ENCODE peak calls at places on chromosome 22, in eight cellular contexts. B is heart left ventricle, D is suprapubic skin, Z is A549, R is Peyer's patch, K is IMR-90, O is transverse colon, N is stomach. F is an unnamed sample.

GRCh38 chr22:47618180-47618579 is 855.7 kb downstream of the TBC1D22A start:
- DNase-seq in B (no peak), D (peak), Z (no peak), R (peak), K (no peak), O (no peak), N (peak), F (no peak)

GRCh38 chr22:25054943-25055511 is 102.5 kb downstream of the KIAA1671 start:
- DNase-seq in B (no peak), D (no peak), Z (no peak), R (peak), K (no peak), O (no peak), N (no peak), F (peak)

GRCh38 chr22:48885271-48885918 is 942.3 kb downstream of the BRD1 start:
- DNase-seq in B (no peak), D (peak), Z (no peak), R (peak), K (no peak), O (no peak), N (no peak), F (no peak)

GRCh38 chr22:30325065-30325720 is 1.5 kb downstream of the TBC1D10A start:
- DNase-seq in B (no peak), D (no peak), Z (peak), R (peak), K (peak), O (peak), N (peak), F (peak)

GRCh38 chr22:50518628-50519027 is 6.8 kb downstream of the SCO2 start:
- DNase-seq in B (no peak), D (no peak), Z (no peak), R (no peak), K (no peak), O (no peak), N (no peak), F (no peak)

GRCh38 chr22:20031732-20032406 is 11.0 kb downstream of the TANGO2 start:
- DNase-seq in B (peak), D (no peak), Z (no peak), R (peak), K (no peak), O (peak), N (peak), F (no peak)

GRCh38 chr22:23259916-23260644 is 79.8 kb downstream of the BCR start:
- DNase-seq in B (no peak), D (no peak), Z (no peak), R (no peak), K (no peak), O (no peak), N (no peak), F (no peak)

GRCh38 chr22:28855355-28856094 is 27.8 kb upstream of the ZNRF3 start:
- DNase-seq in B (no peak), D (no peak), Z (peak), R (peak), K (peak), O (peak), N (peak), F (peak)

GRCh38 chr22:24200616-24201212 is 19.4 kb downstream of the SUSD2 start:
- DNase-seq in B (no peak), D (no peak), Z (peak), R (no peak), K (peak), O (no peak), N (peak), F (no peak)

GRCh38 chr22:44085743-44086741 is 61.9 kb downstream of the PARVB start:
- DNase-seq in B (peak), D (no peak), Z (peak), R (peak), K (peak), O (peak), N (peak), F (peak)

GRCh38 chr22:50530857-50531545 is 1.2 kb upstream of the TYMP start:
- DNase-seq in B (peak), D (peak), Z (peak), R (peak), K (peak), O (peak), N (peak), F (peak)

GRCh38 chr22:17754233-17754925 is 19.9 kb downstream of the BID start:
- DNase-seq in B (no peak), D (no peak), Z (peak), R (no peak), K (no peak), O (no peak), N (no peak), F (no peak)

GRCh38 chr22:17429516-17429915 is 60.3 kb downstream of the CECR2 start:
- DNase-seq in B (no peak), D (no peak), Z (no peak), R (no peak), K (no peak), O (no peak), N (no peak), F (no peak)

GRCh38 chr22:27113211-27114030 is 456.0 kb downstream of the MIAT start:
- DNase-seq in B (no peak), D (no peak), Z (peak), R (peak), K (peak), O (peak), N (peak), F (peak)

GRCh38 chr22:48804811-48805301 is 1022.8 kb downstream of the BRD1 start:
- DNase-seq in B (no peak), D (no peak), Z (no peak), R (no peak), K (no peak), O (no peak), N (no peak), F (no peak)

GRCh38 chr22:31343235-31344191 is 2.6 kb downstream of the PATZ1 start:
- DNase-seq in B (peak), D (no peak), Z (no peak), R (peak), K (peak), O (peak), N (peak), F (peak)

GRCh38 chr22:29524440-29525191 is 28.9 kb downstream of the THOC5 start:
- DNase-seq in B (no peak), D (no peak), Z (peak), R (peak), K (peak), O (peak), N (peak), F (no peak)

GRCh38 chr22:31230871-31231621 is 18.9 kb downstream of the LIMK2 start:
- DNase-seq in B (no peak), D (no peak), Z (peak), R (peak), K (peak), O (peak), N (peak), F (peak)

GRCh38 chr22:26711205-26711958 is 54.0 kb downstream of the MIAT start:
- DNase-seq in B (no peak), D (no peak), Z (no peak), R (peak), K (peak), O (peak), N (peak), F (no peak)

DNA sequence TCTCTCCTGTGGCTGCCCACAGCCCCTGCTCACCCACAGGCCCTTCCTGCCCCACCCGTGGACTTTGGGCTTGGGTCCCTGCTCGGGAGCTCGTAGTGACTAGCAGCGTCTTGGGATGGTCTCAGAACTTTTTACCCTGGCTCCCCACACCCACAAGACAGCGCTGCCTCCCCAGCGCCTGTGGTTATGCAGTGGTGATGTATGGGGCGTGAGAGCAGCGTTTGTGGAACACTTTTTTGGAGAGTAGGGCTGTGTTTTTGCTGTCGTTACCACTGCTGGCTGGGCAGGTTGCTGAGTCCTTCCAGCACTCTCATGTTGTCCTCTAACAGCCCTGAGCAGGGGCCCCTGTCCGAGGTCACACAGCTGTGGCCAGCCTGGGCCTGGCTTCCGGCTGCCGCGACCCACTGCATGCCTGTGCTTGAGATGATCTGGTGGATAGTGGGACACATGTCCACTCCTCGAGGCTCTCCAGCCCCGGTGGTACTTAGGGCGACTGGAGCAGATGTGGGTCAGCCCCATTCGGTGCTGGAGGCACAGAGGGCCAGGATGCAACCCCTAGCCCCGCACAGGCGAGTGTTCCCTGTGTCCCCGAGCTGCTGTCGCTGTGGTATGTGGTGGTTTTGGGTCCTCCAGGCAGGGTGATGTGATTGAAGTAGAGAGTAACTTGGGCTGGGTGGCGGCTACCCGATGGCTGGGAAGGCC is 7.1 kb upstream of the GRAMD4 start:
- DNase-seq in B (peak), D (no peak), Z (no peak), R (peak), K (no peak), O (peak), N (no peak), F (no peak)
- TF ChIP-seq POLR2A in B (no peak), D (no peak), Z (no peak), R (peak), K (no peak), O (peak), N (no peak), F (no peak)

GRCh38 chr22:38750638-38751037 is 5.2 kb downstream of the SUN2 start:
- DNase-seq in B (no peak), D (no peak), Z (no peak), R (no peak), K (no peak), O (no peak), N (no peak), F (no peak)
- TF ChIP-seq POLR2A in B (no peak), D (no peak), Z (no peak), R (no peak), K (no peak), O (no peak), N (no peak), F (no peak)

GRCh38 chr22:39242809-39243442 is 1.9 kb downstream of the PDGFB start:
- DNase-seq in B (no peak), D (no peak), Z (no peak), R (no peak), K (no peak), O (no peak), N (peak), F (peak)

GRCh38 chr22:39242389-39242808 is 2.4 kb downstream of the PDGFB start:
- DNase-seq in B (peak), D (no peak), Z (no peak), R (no peak), K (no peak), O (no peak), N (no peak), F (peak)

GRCh38 chr22:39239561-39240423 is 5.0 kb downstream of the PDGFB start:
- DNase-seq in B (no peak), D (no peak), Z (no peak), R (peak), K (no peak), O (peak), N (peak), F (peak)

GRCh38 chr22:39241632-39242388 is 3.0 kb downstream of the PDGFB start:
- DNase-seq in B (no peak), D (no peak), Z (no peak), R (no peak), K (no peak), O (no peak), N (no peak), F (no peak)

DNA sequence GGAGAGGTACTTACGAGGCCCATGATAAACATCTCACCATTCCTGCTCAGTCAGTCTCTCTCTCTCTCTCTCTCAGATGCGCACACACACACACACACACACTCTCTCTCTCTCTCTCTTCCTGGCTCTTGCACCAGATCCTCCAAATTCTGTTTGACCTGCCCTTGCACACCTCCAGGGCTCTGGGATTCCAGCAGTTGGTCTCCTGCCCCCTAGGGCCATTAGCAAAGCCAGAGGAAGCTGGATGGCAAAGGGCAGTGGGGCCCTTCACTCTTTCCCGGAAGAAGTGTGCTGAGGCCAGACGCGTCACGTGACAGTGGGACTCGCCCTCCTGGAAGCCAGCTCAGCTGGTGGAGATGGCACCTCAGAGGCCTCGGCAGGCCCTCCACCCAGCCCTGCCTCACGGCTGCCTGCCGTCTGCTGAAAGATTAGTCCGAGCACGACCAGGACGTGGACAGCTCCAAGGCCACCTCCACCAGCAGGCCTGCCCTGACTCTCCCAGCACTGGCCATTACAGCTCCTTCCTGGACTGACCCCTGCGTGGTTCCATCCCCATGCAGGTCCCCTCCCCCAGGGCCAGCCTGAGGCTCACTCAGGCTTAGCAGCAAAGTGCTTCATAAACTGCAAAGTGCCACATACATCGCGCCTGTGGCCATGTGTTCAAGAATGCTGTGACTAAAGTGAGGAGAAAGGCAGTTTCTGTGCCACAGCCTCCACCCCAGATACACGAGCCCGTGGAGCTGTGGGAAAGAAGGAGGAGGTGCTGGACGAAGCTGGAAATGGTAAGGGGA is 3.7 kb downstream of the PDGFB start:
- DNase-seq in B (peak), D (no peak), Z (peak), R (peak), K (no peak), O (peak), N (peak), F (peak)
- TF ChIP-seq POLR2A in B (no peak), D (peak), Z (no peak), R (no peak), K (no peak), O (peak), N (no peak), F (peak)

DNA sequence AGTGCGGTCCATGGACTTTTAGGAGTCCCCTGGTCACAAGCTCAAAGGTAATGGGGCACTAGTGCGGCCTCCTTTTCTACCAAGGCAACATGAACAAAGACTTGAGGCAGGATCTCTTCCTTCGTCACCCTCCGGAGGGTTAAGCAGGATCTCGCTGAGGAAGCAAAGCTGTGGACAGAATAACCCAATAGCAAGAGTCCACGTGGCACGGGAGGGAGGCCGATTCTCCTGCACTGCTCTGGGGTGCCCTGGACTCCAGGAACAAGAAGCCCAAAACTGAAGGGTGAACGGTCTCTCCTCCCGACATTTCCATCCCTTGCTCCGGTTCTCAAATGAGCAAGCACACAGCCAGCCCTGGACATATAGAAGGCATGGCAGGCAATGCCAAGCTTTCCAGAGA is 20.7 kb downstream of the MYH9 start:
- DNase-seq in B (no peak), D (no peak), Z (no peak), R (no peak), K (no peak), O (no peak), N (no peak), F (no peak)
- TF ChIP-seq POLR2A in B (no peak), D (no peak), Z (no peak), R (no peak), K (no peak), O (no peak), N (no peak), F (no peak)

DNA sequence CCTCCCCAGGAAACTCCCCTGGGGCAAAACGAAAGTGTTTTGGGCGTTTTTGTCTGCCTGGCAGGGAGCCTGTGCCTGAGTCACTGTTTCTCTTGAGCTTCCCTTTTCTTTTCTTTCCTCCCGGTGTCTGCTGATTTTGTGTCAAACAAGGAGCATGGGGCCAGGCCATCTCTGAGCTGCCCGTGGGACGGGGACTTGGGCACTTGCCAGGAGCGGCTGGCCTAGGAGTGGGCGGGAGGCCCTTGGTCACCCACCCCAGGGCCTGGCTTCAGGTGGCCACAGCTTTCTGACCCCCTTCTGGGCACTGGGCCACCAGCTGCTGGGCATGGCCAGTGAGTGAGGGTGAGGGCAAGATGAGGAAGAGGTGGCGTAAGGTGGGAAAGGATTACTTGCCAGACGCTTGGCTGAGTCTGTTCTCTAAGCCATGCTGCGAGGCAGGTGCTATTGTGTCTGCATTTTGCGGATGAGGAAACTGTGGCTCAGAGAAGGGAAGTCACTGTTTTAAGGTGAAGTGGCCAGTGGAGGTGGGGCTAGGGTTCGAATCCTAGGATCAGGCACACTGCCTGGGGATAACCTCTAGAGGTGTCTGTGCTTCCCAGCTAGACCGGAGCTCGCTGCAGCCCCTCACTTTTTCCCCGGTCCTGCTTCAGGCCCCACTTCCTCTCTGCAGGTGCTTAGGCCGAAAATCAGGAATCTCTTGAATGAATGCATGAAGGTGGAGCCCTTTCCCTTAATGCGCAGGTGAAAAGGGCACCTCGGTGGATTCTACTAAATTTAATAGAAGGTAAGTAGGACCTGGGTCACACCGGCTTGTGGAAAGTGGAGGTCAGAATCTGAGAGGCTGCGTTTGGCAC is 7.8 kb upstream of the NFAM1 start:
- DNase-seq in B (no peak), D (no peak), Z (no peak), R (peak), K (peak), O (no peak), N (peak), F (no peak)
- TF ChIP-seq POLR2A in B (no peak), D (no peak), Z (no peak), R (no peak), K (no peak), O (no peak), N (no peak), F (no peak)

DNA sequence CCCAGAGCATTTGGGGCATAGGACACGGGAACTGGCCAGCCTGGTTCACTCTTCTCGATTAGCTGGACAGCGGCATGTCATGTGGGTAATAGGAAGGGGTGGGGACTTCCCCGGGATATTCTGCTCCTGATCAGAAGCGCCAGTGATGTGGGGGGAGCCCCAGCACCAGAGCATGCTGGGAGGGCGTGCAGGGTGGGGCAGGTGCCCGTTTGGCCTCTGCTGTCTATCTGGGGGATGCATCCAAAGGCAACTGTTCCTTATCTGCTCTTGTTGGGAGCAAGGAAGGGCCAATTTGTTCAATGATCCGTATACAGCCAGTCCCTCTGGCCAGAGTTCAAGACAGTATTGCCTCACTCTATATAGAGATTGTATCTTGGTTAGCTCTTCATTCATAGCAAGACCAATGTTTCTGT is 43.6 kb downstream of the PPARA start:
- DNase-seq in B (no peak), D (no peak), Z (no peak), R (peak), K (no peak), O (peak), N (no peak), F (no peak)
- TF ChIP-seq POLR2A in B (no peak), D (no peak), Z (no peak), R (peak), K (no peak), O (no peak), N (no peak), F (no peak)

GRCh38 chr22:39873963-39874362 is 19.6 kb downstream of the ENTHD1 start:
- DNase-seq in B (no peak), D (no peak), Z (no peak), R (no peak), K (no peak), O (no peak), N (no peak), F (no peak)
- TF ChIP-seq POLR2A in B (no peak), D (no peak), Z (no peak), R (no peak), K (no peak), O (no peak), N (no peak), F (no peak)

F was measured in thyroid gland.